ENCODE peak calls at places on chromosomes 1 and 21, in four cellular contexts. O is tibial nerve, H is AG04450, R is PC-3. Q is an unnamed sample.

GRCh38 chr1:119674110-119674509 is 26.0 kb upstream of the ZNF697 start:
- DNase-seq in O (no peak), H (no peak), R (peak), Q (no peak)

GRCh38 chr21:43209575-43210453 is 41.0 kb downstream of the CRYAA start:
- DNase-seq in O (peak), H (no peak), R (peak), Q (peak)

GRCh38 chr1:64483711-64484454 is 14.0 kb downstream of the CACHD1 start:
- DNase-seq in O (no peak), H (no peak), R (no peak), Q (no peak)

GRCh38 chr1:119453021-119453420 is 38.1 kb downstream of the HSD3B2 start:
- DNase-seq in O (peak), H (no peak), R (peak), Q (no peak)

GRCh38 chr1:30418426-30419245 is 304.7 kb downstream of the MATN1 start:
- DNase-seq in O (no peak), H (no peak), R (no peak), Q (peak)

GRCh38 chr21:32558131-32558530 is 27.2 kb downstream of the TCP10L start:
- DNase-seq in O (no peak), H (no peak), R (no peak), Q (no peak)

GRCh38 chr1:94169126-94169525 is 48.2 kb upstream of the ABCA4 start:
- DNase-seq in O (no peak), H (no peak), R (no peak), Q (no peak)

GRCh38 chr1:32885691-32886011 is 640 bp upstream of the HPCA start:
- DNase-seq in O (no peak), H (no peak), R (no peak), Q (no peak)

GRCh38 chr1:245290836-245291235 is 136.1 kb downstream of the KIF26B start:
- DNase-seq in O (no peak), H (no peak), R (no peak), Q (no peak)

GRCh38 chr1:53943490-53944043 is 1.9 kb downstream of the IFT25 start:
- DNase-seq in O (no peak), H (no peak), R (no peak), Q (no peak)

GRCh38 chr1:243268284-243268653 is 12.4 kb downstream of the SDCCAG8 start:
- DNase-seq in O (no peak), H (peak), R (peak), Q (no peak)

GRCh38 chr21:28357743-28358142 is 634.9 kb downstream of the LTN1 start:
- DNase-seq in O (no peak), H (no peak), R (no peak), Q (no peak)

GRCh38 chr1:37323486-37324377 is 150.6 kb upstream of the ZC3H12A start:
- DNase-seq in O (no peak), H (no peak), R (peak), Q (no peak)

GRCh38 chr1:121516279-121516967 is 331.6 kb downstream of the SRGAP2C start:
- DNase-seq in O (no peak), H (no peak), R (no peak), Q (no peak)

GRCh38 chr1:214469290-214469689 is 82.1 kb downstream of the PTPN14 start:
- DNase-seq in O (no peak), H (no peak), R (no peak), Q (no peak)

GRCh38 chr1:23776198-23776597 is 2.0 kb upstream of the PITHD1 start:
- DNase-seq in O (no peak), H (no peak), R (no peak), Q (no peak)

GRCh38 chr1:197618065-197618464 is 157.2 kb downstream of the DENND1B start:
- DNase-seq in O (no peak), H (no peak), R (no peak), Q (no peak)

GRCh38 chr1:79792212-79792575 is 785.7 kb upstream of the ADGRL4 start:
- DNase-seq in O (no peak), H (peak), R (no peak), Q (no peak)

GRCh38 chr1:223716302-223716862 is 4.0 kb downstream of the CAPN2 start:
- DNase-seq in O (no peak), H (no peak), R (no peak), Q (no peak)

GRCh38 chr1:58931761-58932160 is 147.9 kb upstream of the JUN start:
- DNase-seq in O (no peak), H (no peak), R (no peak), Q (no peak)
- H3K4me3 ChIP-seq in O (no peak), H (no peak), R (no peak), Q (no peak)

GRCh38 chr1:16163882-16164820 is 8.3 kb upstream of the EPHA2 start:
- DNase-seq in O (no peak), H (peak), R (peak), Q (peak)
- H3K27ac ChIP-seq in O (peak), H (peak), R (peak), Q (peak)

DNA sequence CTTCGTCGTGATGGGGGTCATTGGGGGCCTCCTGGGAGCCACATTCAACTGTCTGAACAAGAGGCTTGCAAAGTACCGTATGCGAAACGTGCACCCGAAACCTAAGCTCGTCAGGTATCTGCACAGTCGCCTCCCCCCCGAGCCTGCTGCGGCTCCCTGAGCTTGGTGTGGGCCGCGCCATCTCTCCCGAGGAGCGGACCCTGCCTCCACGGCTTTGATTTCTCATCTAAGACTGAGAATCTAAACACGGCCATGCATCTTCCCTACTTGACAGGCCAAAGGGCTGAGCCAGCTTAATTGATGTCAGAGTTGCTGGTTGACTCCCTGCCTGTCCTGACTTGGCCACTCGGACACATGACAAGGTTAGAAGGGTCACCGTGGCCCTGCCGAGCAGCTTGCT is 19.1 kb downstream of the NPPA start:
- DNase-seq in O (no peak), H (no peak), R (no peak), Q (no peak)
- H3K4me3 ChIP-seq in O (no peak), H (no peak), R (no peak), Q (no peak)

DNA sequence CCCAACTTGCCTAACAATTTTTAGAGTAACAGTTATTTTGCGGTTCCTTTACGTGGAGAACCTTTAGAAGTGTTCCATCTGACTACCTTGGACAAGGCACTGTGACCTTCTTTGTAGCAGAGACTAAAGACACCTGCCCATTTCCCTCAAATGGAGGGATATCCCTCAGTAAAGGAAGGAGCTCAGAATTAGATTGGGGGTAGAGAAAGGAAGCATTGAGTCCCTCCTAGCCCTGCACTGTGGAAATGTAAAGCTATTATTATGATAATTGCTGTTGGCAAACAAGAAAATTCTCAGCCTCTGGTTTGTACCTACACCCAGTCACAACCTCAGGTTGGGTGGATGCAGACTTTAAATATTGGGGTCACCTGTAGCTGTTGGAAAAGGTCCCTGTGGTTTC is 72.6 kb upstream of the MACF1 start:
- DNase-seq in O (no peak), H (no peak), R (no peak), Q (no peak)
- H3K27ac ChIP-seq in O (no peak), H (no peak), R (peak), Q (peak)

GRCh38 chr1:3529099-3529729 is 74.7 kb downstream of the ARHGEF16 start:
- DNase-seq in O (no peak), H (no peak), R (peak), Q (no peak)
- H3K4me3 ChIP-seq in O (no peak), H (no peak), R (peak), Q (no peak)

DNA sequence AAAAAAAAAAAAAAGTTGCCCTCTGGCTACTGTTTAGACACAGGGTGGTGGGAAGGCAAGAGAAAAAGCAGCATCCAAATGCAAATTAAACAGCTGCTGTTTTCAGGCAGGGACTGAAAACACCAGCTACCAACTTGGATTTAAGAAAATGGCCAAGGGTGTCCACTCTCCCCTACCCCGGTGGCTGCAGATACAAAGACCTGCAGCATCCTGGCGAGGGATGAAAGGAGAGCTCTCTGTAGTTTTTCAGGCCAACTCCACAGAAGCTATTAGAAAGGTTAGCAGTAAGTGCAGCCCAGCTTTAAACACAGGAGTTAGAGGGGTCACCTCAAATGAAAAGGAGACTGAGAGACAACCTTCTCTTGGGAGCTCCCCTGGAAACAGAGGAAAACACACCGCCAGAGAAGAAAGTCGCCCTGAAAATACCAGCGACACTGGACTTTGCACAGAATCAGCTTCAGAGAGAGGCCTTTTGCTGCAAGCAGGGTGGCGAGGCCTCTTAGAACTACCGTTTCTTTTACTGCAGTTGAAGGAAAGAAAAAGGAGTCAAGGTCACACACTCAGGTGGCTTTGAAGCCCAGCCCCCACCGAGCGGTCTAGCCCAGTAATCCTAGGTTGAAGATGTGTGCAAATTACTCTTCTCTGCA is 74.4 kb upstream of the TIAM1 start:
- DNase-seq in O (no peak), H (no peak), R (no peak), Q (no peak)
- H3K27ac ChIP-seq in O (no peak), H (no peak), R (peak), Q (no peak)

DNA sequence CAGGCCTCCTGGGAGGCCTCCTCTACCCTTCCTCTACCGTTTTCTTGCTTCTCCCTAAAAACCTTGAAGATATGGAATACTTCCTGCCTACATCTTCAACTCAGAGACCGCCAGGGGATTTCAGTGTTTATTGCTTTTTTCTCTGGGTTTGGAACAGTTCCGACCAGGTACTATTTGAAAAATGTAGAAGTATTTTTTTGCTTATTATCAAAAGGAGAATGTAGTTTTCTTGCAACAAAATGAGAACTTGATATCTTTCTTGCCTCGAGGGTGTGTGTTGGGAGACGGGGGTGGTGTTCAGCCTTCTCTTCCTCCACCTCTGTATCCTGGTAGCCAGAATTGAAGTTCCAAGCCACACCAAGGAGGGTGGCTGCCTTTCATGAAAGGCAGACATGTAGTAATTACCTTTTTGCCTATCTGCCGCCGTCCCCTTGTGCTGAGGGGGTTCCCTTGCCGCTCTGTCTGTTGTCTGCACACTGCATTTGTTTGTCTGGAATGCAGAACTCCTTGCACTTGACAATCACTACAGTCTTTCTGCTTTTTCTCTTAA is 212.1 kb downstream of the PBX1 start:
- DNase-seq in O (no peak), H (no peak), R (no peak), Q (peak)
- H3K4me3 ChIP-seq in O (no peak), H (no peak), R (peak), Q (no peak)

GRCh38 chr1:85554630-85555327 is 25.8 kb upstream of the CCN1 start:
- DNase-seq in O (no peak), H (no peak), R (peak), Q (no peak)

GRCh38 chr1:85553416-85553815 is 27.1 kb upstream of the CCN1 start:
- DNase-seq in O (no peak), H (no peak), R (no peak), Q (no peak)

GRCh38 chr1:85553936-85554335 is 26.6 kb upstream of the CCN1 start:
- DNase-seq in O (no peak), H (no peak), R (no peak), Q (no peak)

GRCh38 chr1:85546748-85547147 is 33.8 kb upstream of the CCN1 start:
- DNase-seq in O (no peak), H (no peak), R (no peak), Q (no peak)

GRCh38 chr1:85550784-85551516 is 29.6 kb upstream of the CCN1 start:
- DNase-seq in O (no peak), H (peak), R (peak), Q (peak)
- H3K27ac ChIP-seq in O (no peak), H (peak), R (peak), Q (peak)